ENCODE peak calls at places on chromosomes 4 and X, in seven cellular contexts. U is PC-9; S is LoVo; L is stimulated activated CD4-positive, alpha-beta T cell treated with anti-CD3 and anti-CD28 coated beads, Interleukin-15, amount 100 ng/mL, for 24 hours; I is T-helper 9 cell; Y is activated CD8-positive, alpha-beta memory T cell treated with anti-CD3 and anti-CD28 coated beads for 4 hours; G is neural progenitor cell. X is an unnamed sample.

GRCh38 chrX:106171293-106171692 is 3.2 kb downstream of the PWWP3B start:
- DNase-seq in U (no peak), S (no peak), L (no peak), I (no peak), Y (no peak), G (no peak), X (no peak)

GRCh38 chr4:120769227-120769626 is 153.3 kb downstream of the PRDM5 start:
- DNase-seq in U (no peak), S (peak), L (no peak), I (no peak), Y (no peak), G (peak), X (no peak)

GRCh38 chr4:140112576-140112975 is 41.4 kb downstream of the MAML3 start:
- DNase-seq in U (no peak), S (no peak), L (no peak), I (no peak), Y (no peak), G (no peak), X (no peak)

GRCh38 chr4:156824451-156825060 is 147.0 kb downstream of the PDGFC start:
- DNase-seq in U (no peak), S (no peak), L (no peak), I (no peak), Y (no peak), G (no peak), X (no peak)

GRCh38 chr4:143381171-143382118 is 44.8 kb downstream of the GAB1 start:
- DNase-seq in U (no peak), S (no peak), L (no peak), I (no peak), Y (no peak), G (no peak), X (peak)

GRCh38 chr4:37909690-37910486 is 19.0 kb downstream of the TBC1D1 start:
- DNase-seq in U (no peak), S (no peak), L (no peak), I (no peak), Y (no peak), G (no peak), X (no peak)

GRCh38 chrX:24343719-24344118 is 16.7 kb upstream of the SUPT20HL1 start:
- DNase-seq in U (no peak), S (no peak), L (no peak), I (no peak), Y (no peak), G (no peak), X (no peak)

GRCh38 chr4:38804654-38805295 is at the start of gene TLR1:
- DNase-seq in U (peak), S (peak), L (no peak), I (no peak), Y (no peak), G (peak), X (peak)

X was measured in SK-N-SH.